ENCODE peak calls at places on chromosomes 13 and 19, in six cellular contexts. K, S, A, B, F and T are unnamed samples.
A peak's percentile ranks its signal among the peaks of the same experiment; 100 is the strongest.

GRCh38 chr19:6109947-6110346 is 353 bp downstream of the RFX2 start:
- DNase-seq in F (no peak), B (no peak), K (no peak), A (no peak), S (no peak), T (no peak)

GRCh38 chr13:46348976-46349375 is 38.1 kb downstream of the RUBCNL start:
- DNase-seq in K (no peak), F (no peak), A (no peak), B (no peak), S (peak; percentile 51), T (no peak)

GRCh38 chr13:114067381-114067885 is 65.0 kb downstream of the RASA3 start:
- DNase-seq in F (no peak), S (peak; percentile 61), K (peak; percentile 68), A (no peak), B (no peak), T (no peak)

GRCh38 chr13:37656247-37656940 is 57.8 kb upstream of the POSTN start:
- DNase-seq in B (peak; percentile 92), A (no peak), K (peak; percentile 99), S (peak; percentile 97), F (no peak), T (no peak)

GRCh38 chr19:51938936-51939335 is 11.7 kb downstream of the ZNF613 start:
- DNase-seq in S (no peak), B (no peak), F (no peak), K (no peak), A (no peak), T (no peak)

GRCh38 chr19:18029617-18030338 is 21.8 kb downstream of the ARRDC2 start:
- DNase-seq in A (no peak), K (peak; percentile 32), F (no peak), B (no peak), S (peak; percentile 65), T (no peak)

GRCh38 chr19:50155520-50156109 is 7.5 kb downstream of the IZUMO2 start:
- DNase-seq in B (no peak), S (no peak), A (no peak), F (no peak), K (no peak), T (peak; percentile 40)

GRCh38 chr13:22993148-22993547 is 187.6 kb upstream of the SGCG start:
- DNase-seq in A (no peak), F (no peak), S (no peak), B (no peak), K (no peak), T (no peak)

GRCh38 chr19:11180346-11180745 is 17.0 kb downstream of the KANK2 start:
- DNase-seq in A (no peak), S (no peak), B (no peak), F (no peak), K (no peak), T (no peak)

GRCh38 chr13:41418027-41418426 is 39.3 kb upstream of the RGCC start:
- DNase-seq in K (peak; percentile 72), F (no peak), A (no peak), S (peak; percentile 25), B (no peak), T (no peak)

GRCh38 chr19:2887391-2887914 is 13.3 kb upstream of the ZNF57 start:
- DNase-seq in A (no peak), K (peak; percentile 61), B (peak; percentile 40), F (no peak), S (peak; percentile 64), T (peak; percentile 34)

GRCh38 chr13:33927315-33927714 is 109.4 kb downstream of the RFC3 start:
- DNase-seq in B (no peak), A (no peak), F (no peak), S (peak; percentile 78), K (peak; percentile 64), T (no peak)

GRCh38 chr19:49555600-49556411 is 24.6 kb downstream of the NOSIP start:
- DNase-seq in S (peak; percentile 29), B (no peak), A (peak; percentile 88), F (peak; percentile 88), K (no peak), T (peak; percentile 94)

GRCh38 chr13:84641491-84641890 is 759.2 kb upstream of the SLITRK1 start:
- DNase-seq in K (peak; percentile 47), S (no peak), F (no peak), B (no peak), A (no peak), T (no peak)

GRCh38 chr19:7738023-7738422 is 6.1 kb upstream of the CLEC4G start:
- DNase-seq in K (no peak), F (no peak), S (no peak), A (no peak), B (no peak), T (no peak)

GRCh38 chr13:106367361-106367781 is 168.1 kb downstream of the EFNB2 start:
- DNase-seq in F (no peak), S (no peak), B (no peak), K (no peak), A (no peak), T (no peak)

GRCh38 chr19:35551091-35551810 is 5.8 kb downstream of the TMEM147 start:
- DNase-seq in B (no peak), F (no peak), S (no peak), K (no peak), A (no peak), T (no peak)

GRCh38 chr19:19151418-19151817 is 13.1 kb upstream of the TMEM161A start:
- DNase-seq in A (no peak), F (no peak), K (no peak), S (no peak), B (no peak), T (no peak)

GRCh38 chr13:28477709-28477973 is 17.3 kb downstream of the FLT1 start:
- DNase-seq in F (no peak), A (no peak), B (no peak), K (no peak), S (peak; percentile 66), T (no peak)
- H3K14ac ChIP-seq in F (no peak overlapping the region), A (no peak overlapping the region), B (no peak overlapping the region), K (peak overlapping the region; percentile 86), S (no peak overlapping the region), T (no peak overlapping the region)

GRCh38 chr13:48232420-48233096 is 448 bp upstream of the ITM2B start:
- DNase-seq in K (no peak), F (no peak), S (no peak), A (no peak), B (peak; percentile 75), T (no peak)

GRCh38 chr13:48233886-48234488 is 981 bp downstream of the ITM2B start:
- DNase-seq in B (peak; percentile 4), K (peak; percentile 61), A (no peak), F (no peak), S (peak; percentile 79), T (no peak)

GRCh38 chr13:48234652-48235099 is 1.7 kb downstream of the ITM2B start:
- DNase-seq in S (peak; percentile 26), F (no peak), B (no peak), A (no peak), K (no peak), T (no peak)

GRCh38 chr13:48231948-48232347 is 1.1 kb upstream of the ITM2B start:
- DNase-seq in F (no peak), S (no peak), A (no peak), B (no peak), K (no peak), T (no peak)

DNA sequence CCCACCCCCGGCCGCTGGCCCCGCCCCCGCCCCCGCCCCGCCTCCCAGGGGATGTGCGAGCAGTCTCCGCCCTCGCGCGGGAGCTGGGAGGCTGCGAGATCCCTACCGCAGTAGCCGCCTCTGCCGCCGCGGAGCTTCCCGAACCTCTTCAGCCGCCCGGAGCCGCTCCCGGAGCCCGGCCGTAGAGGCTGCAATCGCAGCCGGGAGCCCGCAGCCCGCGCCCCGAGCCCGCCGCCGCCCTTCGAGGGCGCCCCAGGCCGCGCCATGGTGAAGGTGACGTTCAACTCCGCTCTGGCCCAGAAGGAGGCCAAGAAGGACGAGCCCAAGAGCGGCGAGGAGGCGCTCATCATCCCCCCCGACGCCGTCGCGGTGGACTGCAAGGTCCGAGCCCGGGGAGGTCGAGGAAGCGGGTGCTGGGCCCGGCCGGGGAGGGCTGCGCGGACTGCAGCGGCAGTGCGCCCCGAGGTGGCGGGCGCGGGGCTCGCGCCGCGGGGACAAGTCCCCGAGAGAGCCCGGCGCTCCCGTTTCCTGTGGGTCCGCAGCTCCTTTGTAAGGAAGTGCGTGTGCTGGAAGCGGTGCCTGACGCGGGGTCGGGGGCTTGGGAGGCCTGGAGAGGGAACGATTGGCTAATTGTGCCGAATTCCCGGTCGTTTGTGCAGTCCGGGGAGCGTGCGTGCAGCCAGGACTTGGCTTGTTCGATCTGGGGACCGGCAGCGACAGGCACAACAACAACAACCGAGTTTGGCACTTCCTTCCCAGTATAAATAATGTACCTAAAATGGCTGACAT is at the start of gene ITM2B:
- DNase-seq in F (no peak), A (peak; percentile 59), S (peak; percentile 73), K (peak; percentile 65), B (peak; percentile 8), T (peak; percentile 80)
- H3K14ac ChIP-seq in F (no peak within 1 kb of the TSS), A (peak within 1 kb of the TSS; percentile 77), S (peak within 1 kb of the TSS; percentile 36), K (peak within 1 kb of the TSS; percentile 86), B (peak within 1 kb of the TSS; percentile 96), T (peak within 1 kb of the TSS; percentile 98)

DNA sequence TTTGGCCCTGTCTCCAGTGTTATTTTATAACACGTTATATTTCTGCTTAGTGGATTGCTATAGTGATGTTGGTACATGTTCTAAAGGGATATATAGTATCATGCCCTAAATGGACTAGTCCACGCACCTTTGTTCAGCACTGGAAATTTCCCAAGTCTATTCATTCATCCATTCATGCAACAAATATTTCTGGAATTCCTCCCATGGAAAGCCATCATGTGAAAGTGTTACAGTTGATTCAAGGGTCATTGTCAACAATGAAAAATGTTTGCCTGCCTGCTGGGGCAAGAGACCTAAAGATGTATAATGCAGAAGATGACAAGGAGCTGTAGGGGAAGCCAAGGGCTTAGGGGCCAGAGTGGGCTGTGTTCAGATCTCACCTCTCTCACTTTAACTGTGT is 10.8 kb upstream of the HSPH1 start:
- DNase-seq in S (peak; percentile 72), F (no peak), A (no peak), B (peak; percentile 51), K (peak; percentile 84), T (no peak)
- H3K14ac ChIP-seq in S (no peak overlapping the region), F (no peak overlapping the region), A (no peak overlapping the region), B (no peak overlapping the region), K (no peak overlapping the region), T (no peak overlapping the region)

GRCh38 chr13:29511980-29512379 is 83.5 kb downstream of the SLC7A1 start:
- DNase-seq in A (no peak), F (no peak), B (no peak), K (peak; percentile 56), S (no peak), T (no peak)
- H3K14ac ChIP-seq in A (no peak overlapping the region), F (no peak overlapping the region), B (no peak overlapping the region), K (no peak overlapping the region), S (no peak overlapping the region), T (no peak overlapping the region)

GRCh38 chr19:29917911-29918310 is 24.1 kb upstream of the URI1 start:
- DNase-seq in F (no peak), A (no peak), S (no peak), K (no peak), B (no peak), T (no peak)
- H3K14ac ChIP-seq in F (no peak overlapping the region), A (no peak overlapping the region), S (no peak overlapping the region), K (no peak overlapping the region), B (no peak overlapping the region), T (no peak overlapping the region)

DNA sequence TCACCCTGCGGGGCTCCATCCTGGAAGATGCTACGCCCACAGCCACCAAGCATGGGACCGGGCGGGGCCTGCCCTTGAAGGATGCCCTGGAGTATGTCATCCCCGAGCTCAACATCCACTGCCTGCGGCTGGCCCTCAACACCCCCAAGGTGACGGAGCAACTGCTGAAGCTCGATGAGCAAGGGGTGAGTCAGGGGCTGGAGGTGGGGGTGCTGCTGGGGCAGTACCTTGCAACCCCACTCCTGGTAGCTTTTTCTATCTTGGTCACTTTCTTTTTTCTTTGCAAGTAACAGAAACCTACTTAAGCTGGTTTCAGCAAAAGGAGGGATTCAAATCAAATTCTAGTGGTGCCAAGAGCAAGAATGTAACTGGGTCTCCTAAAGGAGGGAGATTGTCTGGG is 124.1 kb downstream of the DPF1 start:
- DNase-seq in B (no peak), F (no peak), K (no peak), A (no peak), S (no peak), T (no peak)
- H3K14ac ChIP-seq in B (no peak overlapping the region), F (no peak overlapping the region), K (no peak overlapping the region), A (no peak overlapping the region), S (no peak overlapping the region), T (no peak overlapping the region)